ENCODE peak calls at places on chromosomes 6 and 20, in four cellular contexts. R, O, Y and K are unnamed samples.

GRCh38 chr6:136886110-136886509 is 36.0 kb upstream of the SLC35D3 start:
- DNase-seq in R (no peak), O (no peak), Y (no peak), K (no peak)

GRCh38 chr20:17762873-17763557 is 63.2 kb downstream of the BANF2 start:
- DNase-seq in R (no peak), O (no peak), Y (no peak), K (no peak)

GRCh38 chr6:169775321-169775720 is 23.9 kb downstream of the ERMARD start:
- DNase-seq in R (no peak), O (no peak), Y (no peak), K (no peak)

GRCh38 chr20:775679-776135 is 7.4 kb upstream of the SLC52A3 start:
- DNase-seq in R (no peak), O (no peak), Y (no peak), K (no peak)

GRCh38 chr20:40786336-40786735 is 97.3 kb upstream of the MAFB start:
- DNase-seq in R (no peak), O (no peak), Y (no peak), K (no peak)

GRCh38 chr6:138815797-138816528 is 20.1 kb downstream of the ECT2L start:
- DNase-seq in R (peak), O (peak), Y (no peak), K (peak)

GRCh38 chr6:33628401-33628964 is 7.4 kb downstream of the ITPR3 start:
- DNase-seq in R (no peak), O (no peak), Y (no peak), K (no peak)

GRCh38 chr6:280775-281468 is 11.4 kb upstream of the DUSP22 start:
- DNase-seq in R (no peak), O (no peak), Y (no peak), K (no peak)

GRCh38 chr6:116971959-116972358 is 94.9 kb downstream of the RFX6 start:
- DNase-seq in R (peak), O (no peak), Y (no peak), K (no peak)

GRCh38 chr20:63917811-63918210 is 22.9 kb downstream of the DNAJC5 start:
- DNase-seq in R (no peak), O (no peak), Y (no peak), K (peak)

GRCh38 chr6:16683524-16684194 is 77.6 kb downstream of the ATXN1 start:
- DNase-seq in R (peak), O (peak), Y (no peak), K (peak)

GRCh38 chr6:155177369-155177961 is 86.3 kb upstream of the CLDN20 start:
- DNase-seq in R (peak), O (peak), Y (no peak), K (peak)

GRCh38 chr20:32448306-32449056 is 90.3 kb downstream of the ASXL1 start:
- DNase-seq in R (no peak), O (no peak), Y (no peak), K (no peak)

GRCh38 chr6:144315226-144315980 is 30.3 kb downstream of the UTRN start:
- DNase-seq in R (no peak), O (peak), Y (no peak), K (no peak)

GRCh38 chr6:70375882-70376281 is 37.4 kb upstream of the FAM135A start:
- DNase-seq in R (no peak), O (no peak), Y (no peak), K (no peak)

GRCh38 chr6:139534472-139535115 is 160.1 kb upstream of the CITED2 start:
- DNase-seq in R (no peak), O (no peak), Y (no peak), K (no peak)

GRCh38 chr6:19616022-19616421 is 221.1 kb upstream of the ID4 start:
- DNase-seq in R (no peak), O (no peak), Y (no peak), K (no peak)

GRCh38 chr6:39865011-39865888 is 69.0 kb downstream of the MOCS1 start:
- DNase-seq in R (peak), O (peak), Y (peak), K (peak)

GRCh38 chr6:159594750-159595117 is 98.3 kb downstream of the SOD2 start:
- DNase-seq in R (peak), O (peak), Y (no peak), K (peak)

GRCh38 chr20:17541996-17542395 is 10.8 kb upstream of the BFSP1 start:
- DNase-seq in R (no peak), O (no peak), Y (no peak), K (peak)

GRCh38 chr6:159110013-159110412 is 59.2 kb upstream of the FNDC1 start:
- DNase-seq in R (peak), O (no peak), Y (no peak), K (peak)

GRCh38 chr6:156057869-156058268 is 602.2 kb upstream of the NOX3 start:
- DNase-seq in R (peak), O (no peak), Y (no peak), K (no peak)

GRCh38 chr20:34268851-34269668 is 27.8 kb downstream of the ASIP start:
- DNase-seq in R (no peak), O (no peak), Y (no peak), K (no peak)

GRCh38 chr20:58599966-58600365 is 51.1 kb upstream of the STX16 start:
- DNase-seq in R (no peak), O (no peak), Y (no peak), K (no peak)

GRCh38 chr20:50126662-50127061 is 13.7 kb upstream of the UBE2V1 start:
- DNase-seq in R (no peak), O (peak), Y (no peak), K (peak)

GRCh38 chr6:11515773-11516172 is 21.8 kb upstream of the TMEM170B start:
- DNase-seq in R (no peak), O (no peak), Y (no peak), K (no peak)

GRCh38 chr6:157012355-157012754 is 235.2 kb downstream of the ARID1B start:
- DNase-seq in R (no peak), O (no peak), Y (no peak), K (no peak)

GRCh38 chr6:72553531-72554202 is 68.2 kb upstream of the KCNQ5 start:
- DNase-seq in R (peak), O (peak), Y (no peak), K (peak)

GRCh38 chr6:157143171-157143884 is 180.0 kb downstream of the TMEM242 start:
- DNase-seq in R (peak), O (peak), Y (no peak), K (peak)

GRCh38 chr6:158655569-158656450 is 6.0 kb downstream of the SYTL3 start:
- DNase-seq in R (no peak), O (no peak), Y (no peak), K (no peak)

GRCh38 chr6:108677357-108677756 is 116.6 kb downstream of the FOXO3 start:
- DNase-seq in R (no peak), O (no peak), Y (no peak), K (no peak)

GRCh38 chr20:33516882-33517281 is 27.0 kb downstream of the CBFA2T2 start:
- DNase-seq in R (no peak), O (peak), Y (no peak), K (peak)